ENCODE peak calls at places on chromosomes 6 and 20, in eight cellular contexts. T is kidney, I is A549, C is lung, H is HCT116, A is heart left ventricle, V is OCI-LY7, L is transverse colon. D is an unnamed sample.

GRCh38 chr6:132414332-132414731 is 13.1 kb upstream of the MOXD1 start:
- DNase-seq in T (no peak), I (no peak), C (no peak), H (no peak), A (no peak), V (no peak), L (no peak), D (no peak)

GRCh38 chr6:44697333-44697732 is 309.8 kb downstream of the CDC5L start:
- DNase-seq in T (no peak), I (no peak), C (no peak), H (no peak), A (no peak), V (no peak), L (no peak), D (no peak)

GRCh38 chr6:67210450-67210849 is 1424.6 kb upstream of the ADGRB3 start:
- DNase-seq in T (no peak), I (no peak), C (no peak), H (no peak), A (no peak), V (no peak), L (no peak), D (no peak)

GRCh38 chr20:17835240-17835940 is 133.2 kb downstream of the SNX5 start:
- DNase-seq in T (no peak), I (peak), C (no peak), H (peak), A (no peak), V (no peak), L (peak), D (no peak)

GRCh38 chr6:92942549-92942948 is 476.8 kb downstream of the EPHA7 start:
- DNase-seq in T (no peak), I (no peak), C (no peak), H (no peak), A (no peak), V (no peak), L (no peak), D (no peak)

GRCh38 chr6:81634155-81634880 is 118.2 kb downstream of the TENT5A start:
- DNase-seq in T (no peak), I (no peak), C (no peak), H (no peak), A (peak), V (no peak), L (no peak), D (no peak)

GRCh38 chr6:88566746-88567534 is 396.5 kb downstream of the RNGTT start:
- DNase-seq in T (no peak), I (no peak), C (no peak), H (no peak), A (no peak), V (peak), L (no peak), D (no peak)

GRCh38 chr6:157280153-157280552 is 43.2 kb downstream of the TMEM242 start:
- DNase-seq in T (no peak), I (no peak), C (no peak), H (no peak), A (no peak), V (no peak), L (no peak), D (no peak)

GRCh38 chr6:158571826-158572652 is 12.1 kb downstream of the TMEM181 start:
- DNase-seq in T (peak), I (no peak), C (peak), H (no peak), A (no peak), V (no peak), L (peak), D (no peak)

DNA sequence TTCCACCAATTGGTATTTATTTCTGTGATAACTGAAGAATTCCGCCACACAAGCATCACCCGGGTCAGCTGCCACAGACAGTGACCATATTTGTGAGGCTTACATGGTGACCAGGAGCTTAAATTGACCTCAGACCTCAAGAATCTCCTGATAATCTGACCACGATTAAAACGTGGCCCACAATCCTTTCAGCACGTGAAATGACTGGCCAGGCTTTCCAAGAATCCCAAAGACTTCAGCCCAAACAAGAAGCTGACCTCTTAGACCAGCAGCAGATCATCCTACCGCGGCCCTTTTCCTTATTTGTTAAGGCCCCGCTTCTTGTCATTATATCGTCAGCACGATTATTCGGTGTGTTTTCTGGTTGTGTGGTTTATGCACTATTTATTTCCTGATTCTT is 45.6 kb upstream of the CD93 start:
- DNase-seq in T (no peak), I (no peak), C (no peak), H (no peak), A (no peak), V (no peak), L (no peak), D (no peak)
- H3K27ac ChIP-seq in T (no peak), I (no peak), C (peak), H (no peak), A (peak), V (no peak), L (no peak), D (no peak)

GRCh38 chr6:29553268-29554057 is 6.1 kb downstream of the UBD start:
- DNase-seq in T (peak), I (peak), C (peak), H (no peak), A (peak), V (no peak), L (peak), D (no peak)
- H3K27ac ChIP-seq in T (no peak), I (no peak), C (no peak), H (no peak), A (no peak), V (no peak), L (peak), D (no peak)

DNA sequence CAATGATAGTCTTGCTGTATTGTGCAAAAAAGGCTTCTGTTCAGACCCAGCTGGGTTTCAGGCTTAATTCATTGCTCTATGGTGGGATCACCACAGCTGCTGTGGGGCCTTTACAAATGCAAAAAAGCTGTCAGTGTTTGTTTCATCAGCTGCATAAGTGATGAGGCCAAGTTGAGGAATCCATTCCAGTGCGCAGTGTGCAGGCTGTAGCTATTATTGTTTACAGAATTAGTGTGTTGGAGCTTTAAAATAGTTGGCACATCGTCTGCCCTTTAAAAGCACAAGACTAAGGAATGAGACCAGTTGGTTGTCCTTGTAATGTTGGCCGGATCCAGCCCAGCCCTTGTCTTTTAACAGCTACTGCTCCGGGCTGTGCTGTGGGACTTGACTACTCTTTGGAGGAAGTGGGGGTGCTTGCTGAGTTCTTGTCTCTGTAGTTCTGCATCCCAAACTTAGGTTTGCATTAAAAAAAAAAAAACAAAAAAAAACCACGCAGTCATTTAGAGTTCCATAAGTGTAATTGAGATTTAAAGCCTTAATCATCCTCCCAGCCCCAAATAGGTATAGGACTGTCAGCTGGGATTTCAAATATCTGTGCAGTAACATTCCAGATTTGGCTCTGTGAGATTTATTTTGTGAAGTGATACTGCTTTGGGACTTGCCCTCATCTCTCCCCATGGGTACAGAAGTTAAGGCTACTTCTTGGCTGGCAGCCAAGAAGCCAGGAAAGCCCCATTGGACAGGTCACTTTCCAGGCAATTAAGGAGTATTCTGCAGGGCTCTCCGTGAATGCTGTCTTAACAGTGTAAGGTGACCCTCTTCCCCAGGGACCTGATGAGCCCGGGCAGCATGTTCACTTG is 19.3 kb downstream of the JARID2 start:
- DNase-seq in T (no peak), I (no peak), C (no peak), H (no peak), A (no peak), V (peak), L (no peak), D (peak)
- H3K27ac ChIP-seq in T (no peak), I (no peak), C (peak), H (no peak), A (peak), V (no peak), L (no peak), D (peak)

DNA sequence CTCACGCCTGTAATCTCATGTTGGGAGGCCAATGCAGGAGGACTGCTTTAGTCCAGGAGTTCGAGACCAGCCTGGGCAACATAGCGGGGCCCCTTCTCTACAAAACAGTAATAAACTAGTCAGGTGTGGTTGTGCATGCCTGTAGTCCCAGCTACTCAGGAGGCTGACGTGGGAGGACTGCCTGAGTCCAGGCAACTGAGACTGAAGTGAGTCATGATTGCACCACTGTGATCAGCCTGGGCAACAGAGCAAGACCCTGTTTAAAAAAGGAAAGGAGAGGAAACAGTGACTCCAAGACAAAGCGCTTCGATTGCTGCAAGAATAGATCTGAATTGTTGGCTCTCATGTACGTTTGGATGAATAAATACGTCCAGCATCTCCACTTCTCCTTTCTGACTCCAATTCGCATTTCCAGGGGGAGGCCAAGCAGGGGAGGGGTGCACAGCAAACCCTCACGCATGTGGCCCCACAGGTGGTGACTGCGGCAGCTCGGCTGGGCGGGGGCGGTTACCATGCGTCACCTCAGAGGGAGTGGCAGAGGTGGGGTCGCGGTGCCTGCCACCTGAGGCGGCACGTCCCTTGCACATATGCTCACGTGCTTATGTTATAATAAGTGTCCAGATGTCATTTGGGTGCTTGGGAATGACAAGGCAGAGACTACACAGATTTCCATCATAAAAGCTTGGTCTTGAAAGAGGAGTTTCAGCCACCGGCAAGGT is 95.1 kb upstream of the MPC1 start:
- DNase-seq in T (peak), I (no peak), C (no peak), H (no peak), A (no peak), V (no peak), L (no peak), D (no peak)
- H3K27ac ChIP-seq in T (no peak), I (no peak), C (no peak), H (no peak), A (no peak), V (no peak), L (no peak), D (no peak)

GRCh38 chr6:126002755-126003390 is 16.5 kb downstream of the TRMT11 start:
- DNase-seq in T (no peak), I (no peak), C (no peak), H (no peak), A (no peak), V (no peak), L (no peak), D (no peak)

GRCh38 chr6:126007795-126008194 is 21.5 kb downstream of the TRMT11 start:
- DNase-seq in T (no peak), I (no peak), C (no peak), H (no peak), A (no peak), V (no peak), L (no peak), D (no peak)
- H3K27ac ChIP-seq in T (no peak), I (no peak), C (no peak), H (no peak), A (no peak), V (no peak), L (no peak), D (no peak)

GRCh38 chr20:44703956-44704488 is 11.1 kb upstream of the CCN5 start:
- DNase-seq in T (no peak), I (no peak), C (no peak), H (no peak), A (peak), V (no peak), L (no peak), D (no peak)

GRCh38 chr20:44707259-44707580 is 7.9 kb upstream of the CCN5 start:
- DNase-seq in T (no peak), I (no peak), C (no peak), H (no peak), A (no peak), V (no peak), L (no peak), D (no peak)

GRCh38 chr20:44704551-44704971 is 10.6 kb upstream of the CCN5 start:
- DNase-seq in T (no peak), I (no peak), C (no peak), H (no peak), A (peak), V (no peak), L (no peak), D (no peak)

GRCh38 chr20:44705364-44706094 is 9.6 kb upstream of the CCN5 start:
- DNase-seq in T (no peak), I (no peak), C (no peak), H (no peak), A (peak), V (no peak), L (no peak), D (no peak)

DNA sequence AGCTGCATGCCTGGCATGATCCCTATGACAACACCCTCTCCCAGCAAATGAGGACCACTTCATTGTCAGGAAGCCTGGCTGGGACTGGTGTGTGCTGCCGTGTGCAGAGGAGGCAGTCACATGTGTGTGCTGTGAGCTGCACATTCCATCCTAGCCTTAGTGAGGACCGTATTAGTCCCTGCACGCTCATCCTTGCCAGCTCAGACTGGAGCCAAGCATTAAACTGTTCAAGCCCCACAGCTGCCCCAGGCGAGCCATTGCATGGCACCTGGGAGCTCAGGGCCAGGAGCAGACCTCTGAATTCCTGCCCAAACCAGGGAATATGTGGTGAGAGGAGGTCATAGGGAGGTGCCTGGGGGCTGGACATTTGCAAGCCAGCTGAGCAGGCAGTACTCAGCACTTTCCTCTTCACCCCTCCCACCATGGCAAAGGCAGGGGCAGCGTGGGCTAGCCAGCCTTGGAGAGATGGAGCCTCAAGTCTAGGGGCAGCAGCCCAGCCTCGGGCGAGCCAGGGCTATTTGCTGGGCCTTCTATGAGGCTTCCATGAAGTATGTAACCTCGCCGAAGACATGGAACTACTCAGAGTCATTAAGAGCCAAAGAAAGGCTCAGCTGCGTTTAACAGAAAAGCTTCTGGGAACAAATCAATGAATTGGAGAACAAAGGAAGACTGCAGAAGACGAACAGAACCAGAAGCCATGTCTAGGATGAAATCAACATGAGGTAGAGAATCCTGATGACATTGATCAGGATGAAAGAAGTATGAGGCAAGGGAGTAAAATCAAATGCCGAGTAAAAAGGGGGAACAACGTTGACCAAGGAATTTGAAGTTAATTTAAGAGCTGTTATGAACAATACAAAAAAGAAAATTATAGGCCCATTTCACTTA is 8.6 kb upstream of the CCN5 start:
- DNase-seq in T (no peak), I (no peak), C (no peak), H (no peak), A (peak), V (no peak), L (no peak), D (no peak)
- H3K27ac ChIP-seq in T (no peak), I (peak), C (no peak), H (no peak), A (peak), V (no peak), L (no peak), D (peak)

GRCh38 chr20:38278763-38279162 is 18.2 kb upstream of the KIAA1755 start:
- DNase-seq in T (no peak), I (no peak), C (no peak), H (no peak), A (no peak), V (no peak), L (no peak), D (no peak)
- H3K27ac ChIP-seq in T (no peak), I (no peak), C (no peak), H (no peak), A (no peak), V (no peak), L (no peak), D (peak)

DNA sequence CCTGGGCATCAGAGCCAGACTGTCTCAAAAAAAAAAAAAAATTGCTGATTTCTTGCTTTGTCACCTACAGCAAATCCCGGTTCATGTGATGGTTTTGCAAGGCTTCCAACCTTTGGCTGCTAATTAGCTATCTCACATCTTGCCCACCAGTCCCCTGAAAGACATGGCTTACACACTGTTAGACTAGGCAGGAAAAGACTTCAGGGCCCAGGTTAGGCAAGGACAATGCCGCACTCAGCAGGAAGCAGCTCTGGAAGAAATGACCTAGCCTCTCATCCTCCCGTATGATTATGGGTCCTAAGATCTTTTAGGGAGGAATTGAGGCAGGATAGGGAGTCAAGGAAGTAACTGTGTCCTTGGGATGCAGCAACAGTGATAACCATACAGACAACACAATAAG is 40.4 kb upstream of the POU5F1 start:
- DNase-seq in T (no peak), I (no peak), C (no peak), H (no peak), A (no peak), V (no peak), L (no peak), D (no peak)
- H3K27ac ChIP-seq in T (no peak), I (no peak), C (no peak), H (no peak), A (peak), V (no peak), L (no peak), D (no peak)

GRCh38 chr6:155505560-155505959 is 49.9 kb upstream of the NOX3 start:
- DNase-seq in T (no peak), I (no peak), C (no peak), H (no peak), A (no peak), V (no peak), L (no peak), D (no peak)

GRCh38 chr6:155509743-155510475 is 54.3 kb upstream of the NOX3 start:
- DNase-seq in T (no peak), I (no peak), C (no peak), H (no peak), A (no peak), V (no peak), L (no peak), D (no peak)

GRCh38 chr6:155502393-155502792 is 46.8 kb upstream of the NOX3 start:
- DNase-seq in T (no peak), I (no peak), C (no peak), H (no peak), A (no peak), V (no peak), L (no peak), D (no peak)

GRCh38 chr6:155499574-155499973 is 43.9 kb upstream of the NOX3 start:
- DNase-seq in T (no peak), I (no peak), C (no peak), H (no peak), A (no peak), V (no peak), L (no peak), D (no peak)

DNA sequence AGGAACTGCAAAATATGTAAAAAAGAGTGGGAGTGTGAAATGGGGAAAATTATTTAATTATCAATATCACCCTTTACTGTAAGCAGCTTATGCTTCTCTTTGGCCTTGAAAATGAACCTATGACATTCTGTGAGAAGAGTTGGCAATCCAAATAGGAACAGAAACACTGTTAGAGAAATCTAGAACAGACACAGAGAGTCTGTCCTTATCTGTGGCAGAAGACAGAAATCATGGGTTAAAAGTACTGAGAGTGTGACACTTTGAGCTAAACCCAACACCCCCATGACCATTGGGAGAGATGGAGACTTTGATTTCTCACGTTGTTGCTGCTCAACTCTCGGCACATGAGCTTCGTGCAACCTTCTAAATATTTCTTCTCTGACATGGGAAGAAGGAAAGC is 49.2 kb upstream of the NOX3 start:
- DNase-seq in T (no peak), I (no peak), C (no peak), H (no peak), A (no peak), V (no peak), L (no peak), D (no peak)
- H3K27ac ChIP-seq in T (peak), I (no peak), C (no peak), H (no peak), A (no peak), V (no peak), L (no peak), D (no peak)

GRCh38 chr6:30844118-30844535 is 40.2 kb upstream of the DDR1 start:
- DNase-seq in T (no peak), I (peak), C (no peak), H (no peak), A (no peak), V (no peak), L (no peak), D (no peak)
- H3K27ac ChIP-seq in T (no peak), I (peak), C (no peak), H (peak), A (no peak), V (no peak), L (no peak), D (no peak)